ENCODE peak calls at places on chromosomes 2 and 18, in ten cellular contexts. U is gastrocnemius medialis; E is stimulated activated CD4-positive, alpha-beta T cell treated with anti-CD3 and anti-CD28 coated beads, Interleukin-1b, Interleukin-23, amount 100 ng/mL, for 48 hours; Y is T-helper 1 cell; H is CD4-positive, alpha-beta T cell; J is dermis blood vessel endothelial cell; R is HFF-Myc; T is activated gamma-delta T cell treated with Interleukin-2 at 50 U/mL for 16 hours; W is BE2C; X is progenitor cell of endocrine pancreas. O is an unnamed sample.

GRCh38 chr2:222862068-222862914 is 1.5 kb downstream of the ACSL3 start:
- DNase-seq in R (no peak), E (no peak), U (no peak), H (no peak), Y (no peak), W (no peak), J (peak; percentile 44), T (no peak), X (no peak), O (peak; percentile 47)

GRCh38 chr2:10042301-10043161 is 819 bp upstream of the KLF11 start:
- DNase-seq in X (no peak), H (peak; percentile 45), R (no peak), Y (peak; percentile 23), J (peak; percentile 81), E (no peak), U (peak; percentile 61), W (no peak), T (peak; percentile 25), O (peak; percentile 46)

GRCh38 chr2:232537079-232537478 is 2.4 kb upstream of the CHRNG start:
- DNase-seq in T (no peak), U (peak; percentile 72), J (peak; percentile 23), E (no peak), W (no peak), X (no peak), H (no peak), R (no peak), Y (no peak), O (no peak)

GRCh38 chr2:240131941-240132650 is 4.0 kb downstream of the COPS9 start:
- DNase-seq in W (peak; percentile 27), J (no peak), R (no peak), E (no peak), X (no peak), U (no peak), T (no peak), Y (no peak), H (no peak), O (no peak)

GRCh38 chr2:236986524-236987330 is 99.0 kb upstream of the COPS8 start:
- DNase-seq in X (no peak), T (no peak), H (no peak), U (no peak), E (no peak), R (no peak), Y (no peak), J (no peak), W (no peak), O (no peak)

GRCh38 chr2:227855440-227855839 is 16.0 kb upstream of the DAW1 start:
- DNase-seq in W (no peak), X (no peak), U (no peak), R (no peak), E (no peak), T (no peak), Y (no peak), J (peak; percentile 58), H (no peak), O (no peak)

GRCh38 chr18:24397131-24397693 is 412 bp downstream of the OSBPL1A start:
- DNase-seq in W (peak; percentile 50), X (no peak), T (no peak), H (no peak), E (peak; percentile 22), U (peak; percentile 56), Y (peak; percentile 33), R (no peak), J (peak; percentile 88), O (peak; percentile 75)

GRCh38 chr2:221106241-221106640 is 465.9 kb downstream of the EPHA4 start:
- DNase-seq in J (no peak), Y (no peak), U (no peak), R (no peak), H (no peak), T (no peak), E (no peak), X (no peak), W (no peak), O (no peak)